ENCODE peak calls at places on chromosomes 1 and 21, in four cellular contexts. C is adrenal gland, N is foreskin fibroblast, Z is HAP-1. H is an unnamed sample.

GRCh38 chr1:206821493-206821892 is 43.9 kb upstream of the IL20 start:
- DNase-seq in N (no peak), Z (no peak), C (no peak), H (no peak)

GRCh38 chr1:36464605-36465393 is 615 bp upstream of the MRPS15 start:
- DNase-seq in C (no peak), N (no peak), Z (no peak), H (no peak)

GRCh38 chr21:44599264-44600029 is 950 bp upstream of the KRTAP10-7 start:
- DNase-seq in C (no peak), N (no peak), Z (no peak), H (no peak)

GRCh38 chr21:27772816-27773215 is 805.9 kb upstream of the ADAMTS5 start:
- DNase-seq in C (no peak), N (no peak), Z (no peak), H (no peak)

GRCh38 chr1:152741656-152742055 is 16.2 kb upstream of the KPRP start:
- DNase-seq in C (no peak), N (no peak), Z (no peak), H (no peak)

GRCh38 chr1:207244409-207244801 is 77.1 kb upstream of the CD55 start:
- DNase-seq in N (no peak), Z (no peak), C (no peak), H (no peak)

GRCh38 chr21:27532081-27532480 is 565.2 kb upstream of the ADAMTS5 start:
- DNase-seq in N (peak), C (no peak), Z (no peak), H (no peak)

GRCh38 chr1:202207292-202207691 is 13.7 kb downstream of the LGR6 start:
- DNase-seq in N (peak), C (no peak), Z (no peak), H (no peak)

GRCh38 chr1:28354121-28354520 is 15.4 kb upstream of the PHACTR4 start:
- DNase-seq in N (peak), C (no peak), Z (no peak), H (no peak)

GRCh38 chr1:227732586-227733308 is 2.4 kb downstream of the JMJD4 start:
- DNase-seq in N (no peak), Z (no peak), C (no peak), H (no peak)

GRCh38 chr1:94182191-94182590 is 55.2 kb downstream of the ARHGAP29 start:
- DNase-seq in C (no peak), Z (no peak), N (no peak), H (no peak)

GRCh38 chr1:143735764-143736461 is 235.9 kb downstream of the FAM72C start:
- DNase-seq in N (no peak), C (no peak), Z (no peak), H (no peak)
- H3K4me3 ChIP-seq in N (no peak), C (no peak), Z (no peak), H (no peak)

DNA sequence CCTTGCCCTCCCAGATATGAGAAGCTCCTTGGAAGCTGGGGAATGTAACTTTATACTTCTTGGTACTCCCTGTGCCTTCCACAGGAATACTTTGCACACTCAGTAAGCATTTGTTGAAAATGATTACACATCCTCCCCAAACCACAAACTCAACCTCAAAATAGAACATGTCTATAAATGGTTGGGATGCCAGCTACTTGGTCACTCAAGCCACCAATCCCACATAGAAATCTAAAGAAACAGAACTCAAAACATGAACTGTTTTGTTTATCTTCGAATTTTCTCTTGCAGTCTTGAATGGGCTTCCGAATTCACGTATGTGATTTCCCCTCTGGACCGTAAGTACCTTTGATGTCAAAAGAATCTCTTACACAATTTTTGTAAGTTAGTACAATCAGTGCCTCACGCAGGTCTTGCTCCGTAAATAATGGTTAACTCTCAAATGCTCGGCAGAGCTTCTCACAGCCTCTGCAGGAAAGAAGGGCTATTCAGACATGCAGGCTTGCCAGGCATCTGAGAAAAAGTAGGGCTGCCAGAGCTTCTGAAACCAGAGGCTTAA is 26.9 kb downstream of the SORT1 start:
- DNase-seq in Z (no peak), C (no peak), N (peak), H (no peak)
- H3K4me3 ChIP-seq in Z (no peak), C (no peak), N (peak), H (no peak)

GRCh38 chr1:19336543-19336942 is 24.4 kb downstream of the SLC66A1 start:
- DNase-seq in N (no peak), Z (no peak), C (no peak), H (no peak)

GRCh38 chr1:19339199-19339861 is 27.2 kb downstream of the SLC66A1 start:
- DNase-seq in Z (no peak), N (no peak), C (no peak), H (no peak)

GRCh38 chr1:19340387-19340937 is 28.3 kb downstream of the SLC66A1 start:
- DNase-seq in C (no peak), Z (no peak), N (no peak), H (no peak)

GRCh38 chr1:19338323-19338762 is 26.2 kb downstream of the SLC66A1 start:
- DNase-seq in Z (peak), C (peak), N (no peak), H (no peak)

GRCh38 chr1:19337289-19337688 is 25.2 kb downstream of the SLC66A1 start:
- DNase-seq in N (no peak), C (no peak), Z (no peak), H (no peak)
- H3K4me3 ChIP-seq in N (no peak), C (no peak), Z (no peak), H (no peak)

GRCh38 chr1:44261475-44261853 is 48.2 kb downstream of the DMAP1 start:
- DNase-seq in Z (peak), C (no peak), N (no peak), H (no peak)
- H3K4me3 ChIP-seq in Z (no peak), C (no peak), N (no peak), H (no peak)

GRCh38 chr21:38807987-38808386 is 2.3 kb downstream of the ETS2 start:
- DNase-seq in N (no peak), Z (no peak), C (no peak), H (no peak)
- H3K4me3 ChIP-seq in N (peak), Z (peak), C (no peak), H (no peak)

DNA sequence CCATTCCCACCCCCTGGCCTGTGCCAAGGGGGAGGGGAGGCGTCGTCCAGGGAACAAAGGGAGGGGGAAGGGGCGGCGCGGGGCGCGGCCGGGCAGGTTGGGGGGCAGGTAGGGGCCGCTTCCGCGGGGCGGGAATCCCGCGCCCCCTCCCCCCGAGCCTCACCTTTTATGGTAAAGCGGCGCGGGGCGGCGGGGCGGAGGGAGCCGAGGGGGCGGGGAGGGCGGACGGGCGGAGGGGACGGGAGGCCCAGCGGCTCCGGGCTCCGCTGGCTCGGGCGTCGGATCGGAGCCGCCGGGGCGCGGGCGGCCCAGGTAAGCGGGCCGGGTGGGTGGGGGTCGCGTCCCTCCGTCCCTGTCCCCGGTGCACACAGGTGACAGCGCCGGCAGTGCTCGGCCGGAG is at the start of gene FBLIM1:
- DNase-seq in N (no peak), C (no peak), Z (peak), H (no peak)
- H3K4me3 ChIP-seq in N (peak), C (peak), Z (peak), H (no peak)

H was measured in GM12864.